ENCODE peak calls at places on chromosome 13, in four cellular contexts. S, J, Z and V are unnamed samples.

GRCh38 chr13:107018285-107018684 is 450.3 kb upstream of the ARGLU1 start:
- DNase-seq in S (no peak), J (no peak), Z (no peak), V (no peak)

GRCh38 chr13:25372275-25373081 is 704 bp downstream of the ATP8A2 start:
- DNase-seq in S (no peak), J (no peak), Z (peak; percentile 16), V (no peak)

GRCh38 chr13:50617134-50617721 is 226.3 kb downstream of the DLEU7 start:
- DNase-seq in S (no peak), J (peak; percentile 57), Z (peak; percentile 93), V (peak; percentile 91)

GRCh38 chr13:102707465-102707864 is 12.6 kb upstream of the METTL21C start:
- DNase-seq in S (no peak), J (peak; percentile 90), Z (peak; percentile 96), V (peak; percentile 91)

GRCh38 chr13:63048648-63049047 is 1633.0 kb upstream of the PCDH20 start:
- DNase-seq in S (no peak), J (no peak), Z (peak; percentile 18), V (no peak)

GRCh38 chr13:80359459-80360297 is 18.8 kb upstream of the SPRY2 start:
- DNase-seq in S (no peak), J (no peak), Z (no peak), V (peak; percentile 30)

GRCh38 chr13:80052286-80052685 is 288.6 kb downstream of the SPRY2 start:
- DNase-seq in S (no peak), J (no peak), Z (no peak), V (no peak)

GRCh38 chr13:83815598-83815997 is 66.7 kb downstream of the SLITRK1 start:
- DNase-seq in S (no peak), J (no peak), Z (no peak), V (no peak)

GRCh38 chr13:27034678-27035111 is 136.9 kb downstream of the USP12 start:
- DNase-seq in S (no peak), J (no peak), Z (peak; percentile 59), V (no peak)

GRCh38 chr13:110150384-110151091 is 156.4 kb downstream of the COL4A1 start:
- DNase-seq in S (no peak), J (no peak), Z (peak; percentile 28), V (peak; percentile 20)
- H3K4me3 ChIP-seq in S (no peak overlapping the region), J (no peak overlapping the region), Z (no peak overlapping the region), V (no peak overlapping the region)

GRCh38 chr13:46530084-46530935 is 22.7 kb upstream of the LRCH1 start:
- DNase-seq in S (no peak), J (no peak), Z (peak; percentile 60), V (peak; percentile 55)
- H3K4me3 ChIP-seq in S (no peak overlapping the region), J (no peak overlapping the region), Z (no peak overlapping the region), V (no peak overlapping the region)

GRCh38 chr13:24004142-24004541 is 106.8 kb upstream of the C1QTNF9B start:
- DNase-seq in S (no peak), J (no peak), Z (no peak), V (no peak)

GRCh38 chr13:24006520-24007248 is 109.4 kb upstream of the C1QTNF9B start:
- DNase-seq in S (no peak), J (no peak), Z (no peak), V (no peak)

GRCh38 chr13:24004971-24005370 is 107.7 kb upstream of the C1QTNF9B start:
- DNase-seq in S (no peak), J (no peak), Z (peak; percentile 21), V (no peak)

GRCh38 chr13:24007979-24008620 is 110.8 kb upstream of the C1QTNF9B start:
- DNase-seq in S (no peak), J (no peak), Z (no peak), V (no peak)

DNA sequence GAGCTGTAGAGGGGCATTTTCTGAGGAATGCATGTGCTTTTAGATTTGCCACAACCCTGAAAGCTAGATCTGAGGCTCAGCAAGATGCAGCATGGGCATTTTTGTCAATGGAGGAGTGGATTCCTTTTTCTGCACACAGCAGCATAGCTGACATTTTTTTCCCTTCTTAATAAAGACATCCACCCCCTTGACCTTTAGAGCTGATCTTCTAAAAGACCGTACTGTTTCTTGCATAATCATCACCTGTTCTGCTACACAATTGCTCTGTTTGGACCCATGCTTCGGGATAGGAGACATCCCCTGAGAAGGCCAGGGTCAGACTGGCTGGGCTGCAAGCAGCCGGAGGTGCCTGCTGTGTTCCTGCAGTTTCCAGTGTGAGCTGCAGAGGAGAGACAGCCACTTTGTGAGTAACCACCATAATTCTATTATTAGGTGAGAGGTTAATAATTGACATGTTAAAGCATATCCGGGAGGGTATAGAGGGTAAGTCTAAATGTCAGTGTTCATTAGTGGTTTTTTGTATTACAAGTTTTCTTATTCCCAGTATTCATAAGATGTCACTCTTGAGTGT is 108.5 kb upstream of the C1QTNF9B start:
- DNase-seq in S (no peak), J (no peak), Z (no peak), V (no peak)
- H3K4me3 ChIP-seq in S (no peak overlapping the region), J (no peak overlapping the region), Z (no peak overlapping the region), V (no peak overlapping the region)

GRCh38 chr13:95300625-95301134 is 571 bp downstream of the ABCC4 start:
- DNase-seq in S (peak; percentile 43), J (no peak), Z (peak; percentile 78), V (peak; percentile 57)
- H3K4me3 ChIP-seq in S (peak overlapping the region; percentile 75), J (peak overlapping the region; percentile 81), Z (peak overlapping the region; percentile 75), V (peak overlapping the region; percentile 61)

DNA sequence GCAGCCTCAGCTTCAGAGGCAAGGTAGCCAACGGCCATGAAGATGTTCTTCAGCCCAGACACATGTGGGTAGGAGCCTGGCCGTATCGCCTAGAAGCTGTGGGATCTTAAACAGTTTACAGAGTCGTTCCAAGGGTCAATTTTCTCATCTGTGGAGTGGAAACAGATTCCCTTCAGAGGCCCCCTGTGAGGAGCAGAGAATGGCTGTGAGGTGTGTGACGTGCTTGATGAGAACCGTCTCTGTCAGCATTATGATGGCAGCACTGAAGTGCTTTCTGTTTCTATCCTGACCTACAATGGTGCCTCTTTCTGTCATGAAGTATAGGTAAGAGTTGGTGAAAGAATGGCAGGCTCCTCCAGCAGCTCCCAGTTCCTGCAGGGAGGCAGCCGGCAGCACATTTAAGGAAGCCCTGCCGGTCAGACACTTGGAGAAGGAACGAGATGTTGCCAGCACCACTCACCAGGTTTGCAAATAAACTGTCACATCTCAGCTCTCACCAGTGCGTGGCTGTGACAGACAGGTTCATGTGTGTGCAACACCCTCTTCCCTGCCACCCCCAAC is 277.3 kb downstream of the FOXO1 start:
- DNase-seq in S (no peak), J (no peak), Z (no peak), V (no peak)
- H3K4me3 ChIP-seq in S (no peak overlapping the region), J (no peak overlapping the region), Z (no peak overlapping the region), V (no peak overlapping the region)

DNA sequence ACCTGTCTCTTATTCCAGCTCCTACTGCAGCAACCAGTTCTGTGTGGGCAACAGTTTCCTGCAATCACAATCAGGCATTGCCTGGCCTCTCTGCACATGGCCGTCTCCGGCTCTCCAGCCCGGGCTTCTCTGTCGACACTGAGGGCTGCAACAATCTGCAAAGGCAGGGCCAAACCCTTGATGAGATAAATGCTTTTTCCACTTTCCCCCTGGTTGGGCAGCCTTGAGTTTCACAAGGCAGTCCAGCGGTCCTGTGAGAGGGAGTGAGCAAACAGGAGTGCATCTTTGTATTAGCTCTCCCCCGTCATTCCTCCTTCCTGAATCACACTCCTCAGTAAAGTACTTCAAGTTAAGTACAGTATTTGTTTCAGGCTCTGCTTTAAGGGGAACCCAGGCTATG is 40.7 kb upstream of the VWA8 start:
- DNase-seq in S (no peak), J (peak; percentile 70), Z (peak; percentile 92), V (peak; percentile 85)
- H3K4me3 ChIP-seq in S (no peak overlapping the region), J (peak overlapping the region; percentile 10), Z (no peak overlapping the region), V (no peak overlapping the region)

GRCh38 chr13:95231393-95231792 is 69.9 kb downstream of the ABCC4 start:
- DNase-seq in S (no peak), J (no peak), Z (no peak), V (no peak)
- H3K4me3 ChIP-seq in S (no peak overlapping the region), J (no peak overlapping the region), Z (no peak overlapping the region), V (no peak overlapping the region)

GRCh38 chr13:105971720-105972119 is 563.7 kb downstream of the EFNB2 start:
- DNase-seq in S (no peak), J (no peak), Z (no peak), V (no peak)
- H3K4me3 ChIP-seq in S (no peak overlapping the region), J (no peak overlapping the region), Z (no peak overlapping the region), V (no peak overlapping the region)

GRCh38 chr13:51730927-51731326 is 73.0 kb downstream of the DHRS12 start:
- DNase-seq in S (no peak), J (no peak), Z (no peak), V (no peak)
- H3K4me3 ChIP-seq in S (no peak overlapping the region), J (no peak overlapping the region), Z (no peak overlapping the region), V (no peak overlapping the region)

DNA sequence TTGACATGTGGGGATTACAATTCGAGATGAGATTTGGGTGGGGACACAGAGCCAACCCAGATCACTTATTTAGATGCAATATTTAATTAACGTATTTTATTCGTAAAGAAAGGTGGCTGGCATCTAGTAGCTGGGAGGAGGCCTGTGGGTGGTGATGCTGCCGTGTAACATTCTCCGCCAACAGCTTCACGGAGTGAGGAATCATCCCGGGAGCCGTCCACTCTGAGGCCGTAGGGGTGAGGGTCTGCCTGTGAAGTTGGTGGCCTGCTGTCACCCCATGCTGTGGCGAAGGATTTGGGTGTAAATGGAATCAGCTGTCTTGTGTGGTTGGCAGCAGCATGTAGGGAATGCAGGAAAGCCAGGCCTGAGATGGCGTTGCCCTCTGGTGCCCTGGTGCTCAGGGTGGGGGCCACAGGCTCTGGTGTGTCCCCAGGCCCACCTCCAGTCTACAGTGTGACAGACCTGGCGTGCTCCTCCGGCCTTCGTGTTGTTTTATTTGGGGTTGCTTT is 3.3 kb upstream of the TEX29 start:
- DNase-seq in S (no peak), J (no peak), Z (no peak), V (no peak)
- H3K4me3 ChIP-seq in S (no peak overlapping the region), J (no peak overlapping the region), Z (no peak overlapping the region), V (no peak overlapping the region)